ENCODE peak calls at places on chromosomes 1 and 21, in ten cellular contexts. X, F, L, D, Q, O, A, U, K and T are unnamed samples.

GRCh38 chr1:151024540-151025146 is 11.7 kb upstream of the BNIPL start:
- DNase-seq in D (peak), U (peak), X (peak), A (peak), L (peak), O (peak), F (peak), Q (peak), K (peak), T (peak)

GRCh38 chr1:228142616-228143203 is 2.6 kb downstream of the GUK1 start:
- DNase-seq in A (peak), O (no peak), D (no peak), X (no peak), F (no peak), Q (no peak), K (no peak), U (no peak), L (no peak), T (no peak)

GRCh38 chr1:20250346-20250989 is 40.2 kb upstream of the VWA5B1 start:
- DNase-seq in K (peak), F (no peak), O (no peak), D (no peak), L (no peak), A (peak), X (peak), Q (peak), U (peak), T (no peak)

GRCh38 chr1:43932786-43933385 is 715 bp upstream of the ARTN start:
- DNase-seq in U (peak), D (peak), A (no peak), K (no peak), Q (peak), F (no peak), L (no peak), X (peak), O (peak), T (no peak)

GRCh38 chr1:161098161-161099068 is at the start of gene KLHDC9:
- DNase-seq in K (peak), U (peak), L (no peak), X (peak), A (peak), Q (peak), D (peak), O (peak), F (peak), T (peak)

GRCh38 chr1:41528726-41529605 is 44.5 kb upstream of the EDN2 start:
- DNase-seq in O (no peak), U (no peak), X (no peak), Q (no peak), A (no peak), D (no peak), L (no peak), K (peak), F (no peak), T (no peak)

GRCh38 chr1:44135896-44136295 is 5.5 kb downstream of the KLF18 start:
- DNase-seq in K (no peak), L (no peak), D (no peak), O (no peak), U (no peak), F (no peak), Q (no peak), X (no peak), A (no peak), T (no peak)

GRCh38 chr1:53498555-53499142 is 39.5 kb downstream of the DMRTB1 start:
- DNase-seq in O (no peak), F (no peak), U (peak), X (peak), Q (peak), A (no peak), L (no peak), D (no peak), K (no peak), T (no peak)

GRCh38 chr21:17697474-17697873 is 84.8 kb upstream of the BTG3 start:
- DNase-seq in K (no peak), U (no peak), Q (no peak), X (no peak), F (no peak), A (no peak), D (no peak), L (no peak), O (no peak), T (no peak)

GRCh38 chr1:248196965-248197364 is at the start of gene OR2M3:
- DNase-seq in K (no peak), F (no peak), U (no peak), X (no peak), A (no peak), L (no peak), Q (no peak), O (no peak), D (no peak), T (no peak)

GRCh38 chr1:178774263-178774662 is 49.2 kb downstream of the RALGPS2 start:
- DNase-seq in U (no peak), O (no peak), A (no peak), F (no peak), Q (peak), L (no peak), K (no peak), D (peak), X (peak), T (no peak)

GRCh38 chr1:171954386-171954785 is 113.1 kb downstream of the DNM3 start:
- DNase-seq in O (no peak), U (no peak), L (no peak), Q (no peak), D (no peak), A (no peak), F (peak), K (no peak), X (no peak), T (no peak)

GRCh38 chr1:242454262-242455051 is 70.0 kb downstream of the PLD5 start:
- DNase-seq in D (peak), K (no peak), F (peak), U (peak), O (peak), L (no peak), Q (peak), X (peak), A (no peak), T (no peak)

GRCh38 chr1:63868220-63868897 is 94.5 kb downstream of the ROR1 start:
- DNase-seq in A (no peak), U (no peak), X (peak), D (peak), O (no peak), F (peak), Q (peak), K (no peak), L (no peak), T (no peak)

GRCh38 chr1:216310776-216311175 is 112.5 kb downstream of the USH2A start:
- DNase-seq in O (peak), L (no peak), U (peak), D (peak), K (no peak), Q (peak), X (peak), A (peak), F (peak), T (peak)

GRCh38 chr1:65467536-65467935 is 47.1 kb downstream of the LEPR start:
- DNase-seq in Q (no peak), A (peak), L (no peak), X (peak), D (no peak), F (peak), K (no peak), O (peak), U (peak), T (peak)

GRCh38 chr1:221525749-221526148 is 216.1 kb downstream of the DUSP10 start:
- DNase-seq in X (no peak), A (no peak), U (no peak), O (no peak), K (no peak), F (no peak), L (no peak), Q (no peak), D (no peak), T (no peak)

GRCh38 chr1:195591917-195592672 is 1016.1 kb downstream of the KCNT2 start:
- DNase-seq in K (no peak), O (no peak), L (no peak), U (no peak), D (peak), F (no peak), X (peak), Q (peak), A (no peak), T (no peak)

GRCh38 chr1:197680311-197680710 is 95.0 kb downstream of the DENND1B start:
- DNase-seq in L (no peak), K (no peak), F (no peak), A (no peak), U (no peak), O (no peak), Q (no peak), X (peak), D (no peak), T (no peak)

GRCh38 chr1:109959974-109960744 is 24.4 kb upstream of the AHCYL1 start:
- DNase-seq in L (no peak), K (no peak), Q (peak), F (no peak), D (peak), A (no peak), U (peak), X (peak), O (peak), T (no peak)

GRCh38 chr1:20428841-20429240 is 57.2 kb downstream of the CAMK2N1 start:
- DNase-seq in K (peak), O (no peak), A (no peak), L (no peak), X (no peak), D (no peak), F (no peak), Q (no peak), U (no peak), T (no peak)

GRCh38 chr1:108860190-108860907 is 3.5 kb upstream of the AKNAD1 start:
- DNase-seq in F (no peak), U (no peak), A (no peak), O (no peak), D (no peak), X (no peak), Q (no peak), L (no peak), K (no peak), T (no peak)

GRCh38 chr1:160363010-160363409 is 3.9 kb upstream of the NHLH1 start:
- DNase-seq in L (no peak), Q (no peak), K (no peak), U (no peak), A (no peak), F (peak), X (no peak), O (no peak), D (no peak), T (peak)

GRCh38 chr1:1359668-1360468 is 1.5 kb upstream of the MXRA8 start:
- DNase-seq in F (peak), X (peak), U (no peak), K (peak), O (peak), L (no peak), D (no peak), Q (peak), A (no peak), T (peak)

GRCh38 chr1:1360511-1361169 is 2.3 kb upstream of the MXRA8 start:
- DNase-seq in K (peak), D (peak), A (no peak), U (peak), F (peak), Q (peak), L (peak), O (peak), X (peak), T (peak)

GRCh38 chr1:1361233-1361981 is 3.1 kb upstream of the MXRA8 start:
- DNase-seq in A (no peak), Q (no peak), X (no peak), F (no peak), D (no peak), O (no peak), L (no peak), U (no peak), K (no peak), T (no peak)

GRCh38 chr1:1364266-1364665 is 5.9 kb upstream of the MXRA8 start:
- DNase-seq in A (no peak), U (no peak), Q (no peak), D (no peak), O (no peak), F (no peak), K (peak), X (no peak), L (no peak), T (no peak)

DNA sequence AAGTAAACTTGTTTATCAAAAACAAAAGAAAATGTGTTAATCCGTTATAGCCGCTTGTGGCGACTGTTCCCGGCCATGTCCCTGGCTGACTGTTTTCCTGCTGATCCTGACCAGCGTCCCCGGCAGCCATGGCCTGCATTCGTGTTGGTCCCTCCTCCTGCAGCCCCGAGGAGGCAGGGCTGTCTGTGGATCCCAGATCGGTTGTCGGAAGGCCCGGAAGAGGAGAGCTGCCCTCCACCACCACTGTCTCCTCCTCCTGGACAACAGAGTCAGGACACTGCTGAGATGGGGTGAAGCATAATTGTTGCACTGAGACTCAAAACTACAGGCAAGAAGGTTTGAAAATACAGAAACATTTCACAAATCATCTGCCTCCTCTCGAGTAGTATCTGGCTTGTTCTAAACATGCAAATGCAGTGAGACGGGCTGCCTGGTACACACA is 3.6 kb upstream of the MXRA8 start:
- DNase-seq in K (peak), Q (peak), O (peak), X (peak), U (peak), F (no peak), D (no peak), A (no peak), L (no peak), T (peak)
- TF ChIP-seq CTCF in K (no peak), Q (peak), O (no peak), X (peak), U (peak), F (no peak), D (no peak), A (no peak), L (no peak), T (no peak)

GRCh38 chr21:31777857-31778256 is 45.9 kb upstream of the SCAF4 start:
- DNase-seq in D (no peak), Q (no peak), A (no peak), L (no peak), X (no peak), F (no peak), U (no peak), K (no peak), O (no peak), T (no peak)

GRCh38 chr21:31786164-31786920 is 54.4 kb upstream of the SCAF4 start:
- DNase-seq in L (no peak), K (no peak), D (no peak), X (no peak), A (no peak), U (no peak), O (no peak), F (no peak), Q (no peak), T (no peak)

GRCh38 chr21:31780944-31781343 is 49.0 kb upstream of the SCAF4 start:
- DNase-seq in Q (no peak), U (no peak), K (no peak), O (no peak), X (no peak), L (no peak), D (peak), F (no peak), A (no peak), T (no peak)

GRCh38 chr21:31781737-31782136 is 49.8 kb upstream of the SCAF4 start:
- DNase-seq in A (peak), O (no peak), L (peak), D (no peak), U (peak), F (no peak), X (peak), Q (peak), K (no peak), T (no peak)
- TF ChIP-seq CTCF in A (no peak), O (no peak), L (no peak), D (no peak), U (no peak), F (no peak), X (no peak), Q (no peak), K (no peak), T (no peak)

DNA sequence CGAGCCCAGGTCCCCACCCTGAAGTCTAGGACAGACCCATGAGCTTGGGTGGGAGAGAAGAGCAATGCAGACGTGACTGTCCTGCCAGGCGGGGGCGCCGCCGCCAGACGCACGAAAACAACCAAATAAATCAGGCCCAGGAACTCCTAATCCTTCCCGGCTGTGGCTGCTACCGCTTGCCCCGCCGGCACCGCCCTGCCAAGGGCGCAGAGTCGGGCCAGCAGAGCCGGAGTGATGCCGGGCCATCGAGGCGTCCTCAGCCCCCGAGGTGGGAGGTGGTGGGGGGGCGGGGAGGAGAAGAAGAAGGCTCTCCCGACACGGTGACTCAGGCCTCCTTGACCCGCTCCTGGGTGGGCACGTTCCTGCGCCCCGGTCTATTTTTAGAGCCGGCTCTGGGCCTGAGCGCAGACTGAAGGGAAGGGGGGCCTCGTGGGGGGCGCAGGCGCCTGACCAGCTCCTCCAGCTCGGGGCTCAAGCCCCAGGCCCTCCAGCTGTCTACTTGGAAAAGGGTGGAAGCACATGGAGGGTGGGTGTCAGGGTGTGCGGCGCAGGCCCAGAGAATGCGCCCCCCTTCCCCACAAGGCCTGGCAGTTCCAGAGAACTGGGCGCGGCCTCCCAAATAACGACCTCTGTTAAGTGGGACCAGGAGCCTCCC is 10.8 kb upstream of the COL16A1 start:
- DNase-seq in K (no peak), Q (peak), L (peak), A (peak), U (peak), F (peak), X (peak), O (peak), D (no peak), T (peak)
- TF ChIP-seq CTCF in K (no peak), Q (peak), L (no peak), A (peak), U (peak), F (peak), X (peak), O (peak), D (no peak), T (no peak)

GRCh38 chr1:12600880-12601633 is 17.0 kb downstream of the DHRS3 start:
- DNase-seq in A (peak), U (no peak), Q (peak), K (no peak), L (no peak), X (no peak), F (peak), D (no peak), O (peak), T (peak)
- TF ChIP-seq CTCF in A (peak), U (peak), Q (peak), K (peak), L (peak), X (peak), F (peak), D (no peak), O (peak), T (peak)